ENCODE peak calls at places on chromosomes 13 and 19, in four cellular contexts. T is left lung, D is PC-9, O is heart right ventricle. Y is an unnamed sample.
A peak's percentile ranks its signal among the peaks of the same experiment; 100 is the strongest.

GRCh38 chr13:21913010-21913409 is 242.1 kb downstream of the FGF9 start:
- DNase-seq in T (no peak), D (no peak), O (no peak), Y (no peak)

GRCh38 chr19:1852294-1852646 is 4.0 kb upstream of the REXO1 start:
- DNase-seq in D (no peak), T (no peak), O (no peak), Y (no peak)

GRCh38 chr19:19749332-19750130 is 16.6 kb upstream of the ZNF14 start:
- DNase-seq in D (no peak), O (no peak), T (no peak), Y (no peak)

GRCh38 chr19:35455616-35456201 is 7.7 kb downstream of the FFAR2 start:
- DNase-seq in D (no peak), T (no peak), O (no peak), Y (no peak)

GRCh38 chr13:91652389-91652788 is 254.0 kb downstream of the GPC5 start:
- DNase-seq in O (no peak), T (no peak), D (no peak), Y (no peak)

GRCh38 chr19:525029-525428 is 6.5 kb upstream of the CDC34 start:
- DNase-seq in D (no peak), O (no peak), T (no peak), Y (no peak)

GRCh38 chr13:33197551-33197971 is 88.0 kb downstream of the STARD13 start:
- DNase-seq in D (no peak), O (no peak), T (no peak), Y (no peak)

GRCh38 chr19:47107953-47108746 is 5.4 kb downstream of the ZC3H4 start:
- DNase-seq in O (no peak), D (no peak), T (no peak), Y (no peak)

GRCh38 chr13:95023405-95023804 is 277.8 kb downstream of the ABCC4 start:
- DNase-seq in T (no peak), D (no peak), O (no peak), Y (no peak)

GRCh38 chr13:111403266-111403665 is 82.8 kb downstream of the TEX29 start:
- DNase-seq in T (no peak), D (no peak), O (no peak), Y (no peak)

GRCh38 chr13:46561691-46562090 is 8.7 kb downstream of the LRCH1 start:
- DNase-seq in T (no peak), D (no peak), O (no peak), Y (no peak)

GRCh38 chr19:3785464-3785937 is 680 bp downstream of the MATK start:
- DNase-seq in D (no peak), O (no peak), T (no peak), Y (peak; percentile 34)

GRCh38 chr13:29918845-29919244 is 68.4 kb upstream of the UBL3 start:
- DNase-seq in O (no peak), D (peak; percentile 62), T (no peak), Y (no peak)

GRCh38 chr13:91544723-91545122 is 146.3 kb downstream of the GPC5 start:
- DNase-seq in D (no peak), T (no peak), O (no peak), Y (no peak)

GRCh38 chr19:10412257-10412977 is 7.9 kb upstream of the PDE4A start:
- DNase-seq in O (no peak), T (no peak), D (no peak), Y (no peak)

GRCh38 chr13:40189885-40190655 is 476.4 kb downstream of the FOXO1 start:
- DNase-seq in D (no peak), T (no peak), O (no peak), Y (no peak)

GRCh38 chr13:45238945-45239795 is 38.3 kb upstream of the KCTD4 start:
- DNase-seq in T (no peak), O (no peak), D (no peak), Y (no peak)

GRCh38 chr13:73025212-73026012 is 33.4 kb upstream of the KLF5 start:
- DNase-seq in D (no peak), O (no peak), T (no peak), Y (no peak)

GRCh38 chr13:60431108-60431700 is 34.2 kb downstream of the TDRD3 start:
- DNase-seq in O (no peak), T (no peak), D (no peak), Y (no peak)

GRCh38 chr13:65292488-65292901 is 1937.6 kb downstream of the PCDH9 start:
- DNase-seq in T (no peak), O (no peak), D (no peak), Y (no peak)

GRCh38 chr19:31312629-31313244 is 36.5 kb downstream of the TSHZ3 start:
- DNase-seq in D (no peak), O (no peak), T (peak; percentile 4), Y (no peak)

GRCh38 chr19:43697295-43697694 is 18.6 kb upstream of the IRGC start:
- DNase-seq in O (no peak), D (no peak), T (no peak), Y (no peak)

GRCh38 chr19:40144947-40145748 is 46.1 kb upstream of the MAP3K10 start:
- DNase-seq in O (no peak), T (no peak), D (no peak), Y (no peak)

GRCh38 chr19:40147338-40147692 is 43.9 kb upstream of the MAP3K10 start:
- DNase-seq in O (no peak), T (no peak), D (no peak), Y (no peak)

GRCh38 chr19:40143612-40144011 is 47.6 kb upstream of the MAP3K10 start:
- DNase-seq in D (no peak), O (peak; percentile 20), T (peak; percentile 44), Y (no peak)

GRCh38 chr19:40141546-40141945 is 49.7 kb upstream of the MAP3K10 start:
- DNase-seq in D (no peak), O (no peak), T (no peak), Y (no peak)

GRCh38 chr19:40144151-40144550 is 47.1 kb upstream of the MAP3K10 start:
- DNase-seq in O (no peak), T (no peak), D (no peak), Y (no peak)
- H3K4me3 ChIP-seq in O (no peak overlapping the region), T (no peak overlapping the region), D (no peak overlapping the region), Y (no peak overlapping the region)

GRCh38 chr13:106281426-106281825 is 254.0 kb downstream of the EFNB2 start:
- DNase-seq in O (no peak), D (no peak), T (no peak), Y (no peak)
- H3K4me3 ChIP-seq in O (no peak overlapping the region), D (no peak overlapping the region), T (no peak overlapping the region), Y (no peak overlapping the region)

GRCh38 chr19:45883881-45884681 is 1.9 kb downstream of the IRF2BP1 start:
- DNase-seq in T (no peak), D (no peak), O (no peak), Y (no peak)

GRCh38 chr19:45884682-45885555 is 1.0 kb downstream of the IRF2BP1 start:
- DNase-seq in D (peak; percentile 21), T (no peak), O (peak; percentile 31), Y (no peak)

GRCh38 chr19:45881909-45882528 is 3.9 kb downstream of the IRF2BP1 start:
- DNase-seq in O (no peak), D (no peak), T (no peak), Y (no peak)

GRCh38 chr19:45882652-45883585 is 3.0 kb downstream of the IRF2BP1 start:
- DNase-seq in O (peak; percentile 80), T (peak; percentile 82), D (peak; percentile 87), Y (no peak)

DNA sequence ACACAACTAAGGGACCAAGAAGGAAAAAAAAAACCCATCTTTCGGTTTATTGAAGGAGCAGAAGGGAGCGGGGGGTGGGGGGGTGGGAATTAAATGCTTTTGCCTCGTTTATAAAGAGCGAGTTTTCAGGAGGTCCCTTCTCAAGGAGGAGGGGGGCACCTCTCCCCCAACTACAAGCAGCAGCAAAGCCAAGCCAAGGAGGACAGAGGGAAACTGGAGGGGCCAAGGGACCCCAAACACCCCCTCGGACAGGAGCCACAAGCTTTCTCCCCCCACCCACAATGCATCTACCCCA is 2.4 kb downstream of the IRF2BP1 start:
- DNase-seq in D (no peak), O (no peak), T (no peak), Y (no peak)
- H3K4me3 ChIP-seq in D (no peak overlapping the region), O (no peak overlapping the region), T (no peak overlapping the region), Y (no peak overlapping the region)

DNA sequence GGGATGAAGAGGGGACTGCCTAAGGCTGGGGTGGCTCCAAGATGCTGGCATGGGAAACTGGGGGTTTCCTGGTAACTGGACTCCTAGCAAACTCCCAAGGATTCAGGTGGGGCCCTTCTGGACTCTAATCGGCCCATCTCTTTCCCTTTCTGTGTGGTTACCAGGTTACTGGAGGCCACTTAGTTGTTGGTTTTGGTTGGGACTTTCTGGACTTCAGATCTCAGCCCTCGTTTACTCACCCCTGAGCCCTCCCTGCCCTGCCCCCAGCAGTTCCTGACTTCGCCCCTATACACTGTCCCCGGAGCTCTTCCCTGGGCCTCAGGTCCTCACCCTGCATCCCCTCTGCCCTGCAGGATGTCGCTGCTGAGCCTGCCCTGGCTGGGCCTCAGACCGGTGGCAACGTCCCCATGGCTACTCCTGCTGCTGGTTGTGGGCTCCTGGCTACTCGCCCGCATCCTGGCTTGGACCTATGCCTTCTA is 328 bp downstream of the CYP4F12 start:
- DNase-seq in T (no peak), O (peak; percentile 23), D (no peak), Y (no peak)
- H3K4me3 ChIP-seq in T (no peak overlapping the region), O (peak overlapping the region; percentile 36), D (peak overlapping the region; percentile 13), Y (no peak overlapping the region)

GRCh38 chr13:113122571-113123225 is at the start of gene F10:
- DNase-seq in O (peak; percentile 62), T (peak; percentile 41), D (no peak), Y (no peak)
- H3K4me3 ChIP-seq in O (peak within 1 kb of the TSS; percentile 43), T (no peak within 1 kb of the TSS), D (no peak within 1 kb of the TSS), Y (no peak within 1 kb of the TSS)

DNA sequence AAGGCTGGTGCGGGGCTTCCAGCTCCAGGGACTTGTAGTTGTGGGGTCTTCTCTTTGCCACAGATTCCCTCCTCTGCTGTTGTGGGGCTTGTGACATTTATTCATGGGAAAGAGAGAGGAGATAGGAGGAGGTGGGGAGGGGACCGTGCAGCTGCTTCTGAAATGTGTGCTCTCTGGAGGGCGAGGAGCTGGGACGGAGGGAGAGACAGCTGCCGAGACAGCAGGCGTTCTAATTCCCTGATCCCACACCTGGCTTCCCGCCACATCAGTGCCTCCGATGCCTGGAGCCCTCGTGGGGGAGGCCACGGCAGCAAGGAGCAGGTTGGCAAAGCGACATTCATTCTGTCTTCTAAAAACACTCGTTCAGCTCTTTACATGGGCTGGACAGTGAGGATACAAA is 164.4 kb downstream of the USP12 start:
- DNase-seq in D (no peak), O (no peak), T (no peak), Y (no peak)
- H3K4me3 ChIP-seq in D (peak overlapping the region; percentile 61), O (peak overlapping the region; percentile 52), T (peak overlapping the region; percentile 28), Y (no peak overlapping the region)

GRCh38 chr19:49337267-49338022 is 2.2 kb downstream of the CD37 start:
- DNase-seq in O (no peak), D (no peak), T (no peak), Y (no peak)

GRCh38 chr19:49338023-49338677 is 2.9 kb downstream of the CD37 start:
- DNase-seq in O (no peak), D (no peak), T (no peak), Y (no peak)

GRCh38 chr19:49340069-49340864 is 5.1 kb downstream of the CD37 start:
- DNase-seq in D (no peak), T (peak; percentile 61), O (peak; percentile 81), Y (no peak)

GRCh38 chr19:49339364-49340068 is 4.3 kb downstream of the CD37 start:
- DNase-seq in O (peak; percentile 88), T (peak; percentile 88), D (peak; percentile 87), Y (peak; percentile 90)

GRCh38 chr19:49338691-49339363 is 3.6 kb downstream of the CD37 start:
- DNase-seq in O (peak; percentile 73), D (peak; percentile 92), T (peak; percentile 87), Y (peak; percentile 95)
- H3K4me3 ChIP-seq in O (peak overlapping the region; percentile 53), D (no peak overlapping the region), T (peak overlapping the region; percentile 21), Y (peak overlapping the region; percentile 21)

Y was measured in RWPE2.